ENCODE peak calls at places on chromosomes 12 and 14, in seven cellular contexts. C is HCT116, O is GM12865, N is SK-N-SH, E is GM06990, B is WERI-Rb-1, U is lower lobe of right lung. F is an unnamed sample.
A peak's percentile ranks its signal among the peaks of the same experiment; 100 is the strongest.

GRCh38 chr12:7797698-7798398 is 8.6 kb downstream of the NANOG start:
- DNase-seq in C (no peak), O (no peak), N (no peak), E (no peak), B (peak; percentile 15), U (no peak), F (no peak)

GRCh38 chr14:41993687-41994086 is 387.0 kb downstream of the LRFN5 start:
- DNase-seq in C (no peak), O (no peak), N (no peak), E (no peak), B (no peak), U (no peak), F (no peak)

GRCh38 chr12:6821674-6822433 is at the start of gene GPR162:
- DNase-seq in C (no peak), O (no peak), N (peak; percentile 87), E (no peak), B (peak; percentile 79), U (peak; percentile 69), F (no peak)

GRCh38 chr12:52506858-52507715 is 13.1 kb downstream of the KRT5 start:
- DNase-seq in C (no peak), O (peak; percentile 27), N (peak; percentile 49), E (no peak), B (no peak), U (no peak), F (peak; percentile 10)

GRCh38 chr12:31591308-31591901 is 469 bp upstream of the DENND5B start:
- DNase-seq in C (no peak), O (peak; percentile 85), N (peak; percentile 73), E (no peak), B (peak; percentile 20), U (no peak), F (no peak)

GRCh38 chr14:77372304-77372841 is 4.5 kb downstream of the TMED8 start:
- DNase-seq in C (no peak), O (peak; percentile 79), N (no peak), E (peak; percentile 68), B (no peak), U (no peak), F (no peak)

GRCh38 chr12:64566122-64566521 is 44.2 kb upstream of the RASSF3 start:
- DNase-seq in C (no peak), O (no peak), N (no peak), E (no peak), B (no peak), U (no peak), F (no peak)

GRCh38 chr14:34222122-34222521 is 239.9 kb downstream of the SPTSSA start:
- DNase-seq in C (no peak), O (no peak), N (no peak), E (no peak), B (no peak), U (no peak), F (no peak)

GRCh38 chr12:90211017-90211416 is 502.4 kb upstream of the ATP2B1 start:
- DNase-seq in C (no peak), O (no peak), N (no peak), E (no peak), B (no peak), U (no peak), F (no peak)

GRCh38 chr12:124545508-124546418 is 21.6 kb downstream of the NCOR2 start:
- DNase-seq in C (no peak), O (peak; percentile 95), N (no peak), E (peak; percentile 88), B (no peak), U (peak; percentile 68), F (no peak)

GRCh38 chr14:102419276-102419675 is 56.5 kb downstream of the TECPR2 start:
- DNase-seq in C (no peak), O (no peak), N (no peak), E (no peak), B (no peak), U (no peak), F (no peak)

GRCh38 chr12:69329669-69330428 is 18.3 kb upstream of the LYZ start:
- DNase-seq in C (no peak), O (peak; percentile 18), N (no peak), E (no peak), B (no peak), U (no peak), F (no peak)

GRCh38 chr14:77812028-77812427 is 12.1 kb downstream of the ADCK1 start:
- DNase-seq in C (no peak), O (peak; percentile 57), N (no peak), E (peak; percentile 22), B (no peak), U (no peak), F (no peak)

GRCh38 chr12:131671276-131671675 is 39.6 kb upstream of the SFSWAP start:
- DNase-seq in C (no peak), O (no peak), N (no peak), E (no peak), B (no peak), U (no peak), F (no peak)

GRCh38 chr14:22689186-22689585 is 45.0 kb upstream of the OR6J1 start:
- DNase-seq in C (peak; percentile 89), O (peak; percentile 46), N (no peak), E (no peak), B (no peak), U (no peak), F (no peak)

GRCh38 chr12:46219892-46220655 is 48.8 kb downstream of the SLC38A1 start:
- DNase-seq in C (peak; percentile 68), O (no peak), N (no peak), E (no peak), B (no peak), U (no peak), F (no peak)

GRCh38 chr12:27922591-27923139 is 49.9 kb downstream of the PTHLH start:
- DNase-seq in C (no peak), O (no peak), N (no peak), E (no peak), B (no peak), U (no peak), F (peak; percentile 21)

GRCh38 chr12:49868952-49869815 is 26.3 kb upstream of the BCDIN3D start:
- DNase-seq in C (no peak), O (no peak), N (peak; percentile 95), E (no peak), B (peak; percentile 35), U (peak; percentile 73), F (peak; percentile 61)
- H3K4me3 ChIP-seq in C (no peak overlapping the region), O (no peak overlapping the region), N (no peak overlapping the region), E (no peak overlapping the region), B (no peak overlapping the region), U (no peak overlapping the region), F (no peak overlapping the region)

DNA sequence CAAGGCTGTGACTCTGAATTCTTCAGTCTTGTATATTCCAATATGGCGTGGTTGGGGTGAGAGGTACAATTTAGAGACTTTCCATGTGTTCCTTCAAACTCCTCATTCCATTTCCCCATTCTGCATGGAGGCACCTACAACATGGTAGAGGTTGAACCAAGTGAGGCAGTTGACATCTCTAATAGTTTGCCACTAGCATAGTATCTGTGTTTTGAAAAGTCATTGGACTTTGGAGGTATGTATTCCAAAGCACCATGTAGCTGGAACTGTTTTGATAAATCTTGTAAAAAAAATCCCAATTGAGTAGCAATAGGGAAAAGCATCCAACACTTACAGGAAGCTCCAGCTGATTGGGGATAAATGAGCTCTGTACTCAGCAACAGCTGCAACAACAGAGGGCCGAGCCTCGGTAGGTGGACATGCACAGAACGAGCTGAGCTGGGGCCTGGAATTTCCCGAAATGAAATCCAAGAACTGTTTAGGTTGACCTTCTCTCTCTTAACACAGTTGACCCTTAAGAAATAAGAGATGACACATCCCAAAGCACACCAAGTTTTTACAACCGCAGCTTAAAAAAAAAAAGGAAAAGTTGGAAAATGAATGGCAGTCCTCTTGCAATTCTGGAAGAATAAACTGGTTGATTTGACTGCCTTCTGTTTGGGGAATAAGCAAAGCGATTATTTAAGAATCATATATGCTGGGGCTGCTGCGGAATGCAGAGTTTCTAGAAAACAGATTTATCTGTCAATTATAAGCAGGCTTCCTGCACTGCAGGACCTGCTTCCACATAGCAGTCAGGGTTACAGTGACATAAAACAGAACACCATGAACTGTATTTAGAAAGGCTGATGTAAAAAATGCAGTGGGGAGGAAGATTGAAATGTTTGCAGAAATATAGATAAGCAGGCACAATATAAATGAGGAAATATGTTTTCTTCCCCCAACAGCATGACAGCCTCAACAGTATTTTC is 194.6 kb upstream of the KRR1 start:
- DNase-seq in C (peak; percentile 64), O (no peak), N (peak; percentile 66), E (no peak), B (no peak), U (no peak), F (no peak)
- H3K4me3 ChIP-seq in C (no peak overlapping the region), O (no peak overlapping the region), N (peak overlapping the region; percentile 11), E (no peak overlapping the region), B (no peak overlapping the region), U (no peak overlapping the region), F (no peak overlapping the region)

GRCh38 chr12:82688035-82688501 is 1.4 kb downstream of the TMTC2 start:
- DNase-seq in C (no peak), O (peak; percentile 41), N (peak; percentile 15), E (no peak), B (no peak), U (no peak), F (no peak)
- H3K4me3 ChIP-seq in C (peak overlapping the region; percentile 69), O (peak overlapping the region; percentile 75), N (peak overlapping the region; percentile 81), E (peak overlapping the region; percentile 99), B (peak overlapping the region; percentile 76), U (peak overlapping the region; percentile 89), F (peak overlapping the region; percentile 78)

GRCh38 chr12:110046451-110047187 is 1.7 kb downstream of the C12orf76 start:
- DNase-seq in C (no peak), O (no peak), N (no peak), E (no peak), B (no peak), U (no peak), F (no peak)
- H3K4me3 ChIP-seq in C (no peak overlapping the region), O (no peak overlapping the region), N (peak overlapping the region; percentile 84), E (no peak overlapping the region), B (no peak overlapping the region), U (peak overlapping the region; percentile 87), F (no peak overlapping the region)

DNA sequence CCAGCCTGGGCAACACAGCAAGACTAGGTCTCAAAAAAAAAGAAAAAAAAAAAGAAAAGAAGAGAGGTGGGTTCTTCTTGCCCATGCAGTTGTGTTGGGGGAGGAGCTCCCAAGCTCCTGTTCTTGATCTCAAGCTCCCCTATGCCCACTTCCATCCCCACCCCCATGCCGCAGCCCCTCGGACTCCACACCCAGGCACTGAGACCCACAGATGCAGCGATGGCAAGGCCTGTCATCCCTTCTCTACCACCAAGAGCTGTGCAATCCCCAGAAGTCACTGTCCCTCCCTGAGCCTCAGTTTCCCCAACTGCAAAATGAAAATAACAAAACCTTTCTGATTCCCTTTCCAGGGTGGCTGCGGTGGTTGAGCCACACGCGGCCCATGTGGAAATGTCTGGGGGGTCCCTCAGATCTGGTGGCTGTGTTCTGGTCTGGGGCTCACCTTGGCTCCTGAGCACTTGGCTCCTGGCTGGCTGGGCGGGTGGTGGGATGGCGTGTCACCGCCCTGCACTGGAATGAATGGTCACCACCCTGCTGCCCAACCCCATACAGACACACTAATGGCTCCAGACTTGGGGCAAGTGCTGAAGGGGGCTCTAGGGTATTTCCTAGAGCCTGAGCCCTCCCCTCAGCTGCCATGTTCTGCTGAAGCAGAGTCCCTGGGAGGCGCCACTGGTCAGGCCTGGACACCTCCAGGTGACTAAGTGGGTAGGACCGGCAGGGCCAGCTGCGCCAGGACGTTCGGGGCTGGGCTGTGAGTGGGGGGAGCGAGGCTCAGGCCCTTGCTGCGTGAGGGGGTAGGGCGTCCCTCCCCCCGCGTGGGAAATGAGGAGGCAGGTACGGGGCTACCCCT is 22.5 kb upstream of the KIF26A start:
- DNase-seq in C (no peak), O (no peak), N (peak; percentile 27), E (no peak), B (peak; percentile 16), U (peak; percentile 69), F (no peak)
- H3K4me3 ChIP-seq in C (peak overlapping the region; percentile 48), O (no peak overlapping the region), N (no peak overlapping the region), E (no peak overlapping the region), B (peak overlapping the region; percentile 36), U (peak overlapping the region; percentile 60), F (peak overlapping the region; percentile 71)